ENCODE peak calls at places on chromosome 19, in eight cellular contexts. V, I, M, J, U, S, G and N are unnamed samples.

GRCh38 chr19:47124937-47125668 is 5.5 kb upstream of the SAE1 start:
- DNase-seq in V (peak), I (peak), M (peak), J (peak), U (peak), S (peak), G (peak), N (peak)

GRCh38 chr19:8361921-8362793 is 1.8 kb upstream of the ANGPTL4 start:
- DNase-seq in V (peak), I (peak), M (peak), J (no peak), U (no peak), S (no peak), G (peak), N (peak)

GRCh38 chr19:46821512-46822359 is 28.9 kb downstream of the AP2S1 start:
- DNase-seq in V (no peak), I (no peak), M (no peak), J (peak), U (no peak), S (peak), G (no peak), N (no peak)

GRCh38 chr19:1111641-1112253 is 8.0 kb downstream of the GPX4 start:
- DNase-seq in V (no peak), I (no peak), M (no peak), J (no peak), U (no peak), S (no peak), G (no peak), N (no peak)

GRCh38 chr19:51959791-51960190 is 26.8 kb downstream of the ZNF350 start:
- DNase-seq in V (no peak), I (no peak), M (no peak), J (no peak), U (no peak), S (no peak), G (no peak), N (no peak)

GRCh38 chr19:45103625-45104319 is 10.8 kb downstream of the PPP1R37 start:
- DNase-seq in V (no peak), I (no peak), M (no peak), J (no peak), U (no peak), S (peak), G (no peak), N (no peak)

GRCh38 chr19:8306235-8307054 is 1.7 kb downstream of the CD320 start:
- DNase-seq in V (no peak), I (no peak), M (no peak), J (no peak), U (no peak), S (no peak), G (no peak), N (no peak)

GRCh38 chr19:55336101-55336500 is 3.6 kb upstream of the KMT5C start:
- DNase-seq in V (no peak), I (peak), M (no peak), J (no peak), U (no peak), S (no peak), G (peak), N (no peak)

GRCh38 chr19:41945135-41945766 is 13.9 kb downstream of the RABAC1 start:
- DNase-seq in V (peak), I (no peak), M (no peak), J (peak), U (no peak), S (no peak), G (no peak), N (no peak)

GRCh38 chr19:33150852-33151518 is 19.1 kb downstream of the WDR88 start:
- DNase-seq in V (no peak), I (no peak), M (no peak), J (no peak), U (no peak), S (no peak), G (no peak), N (no peak)

GRCh38 chr19:55165952-55166529 is 372 bp downstream of the DNAAF3 start:
- DNase-seq in V (peak), I (peak), M (peak), J (peak), U (peak), S (peak), G (peak), N (peak)

GRCh38 chr19:33547676-33548075 is 26.1 kb upstream of the PEPD start:
- DNase-seq in V (no peak), I (no peak), M (no peak), J (no peak), U (no peak), S (no peak), G (no peak), N (no peak)

GRCh38 chr19:49551531-49551930 is 23.7 kb downstream of the RCN3 start:
- DNase-seq in V (no peak), I (no peak), M (no peak), J (no peak), U (no peak), S (no peak), G (no peak), N (no peak)

GRCh38 chr19:40612831-40613668 is 11.9 kb downstream of the LTBP4 start:
- DNase-seq in V (peak), I (peak), M (peak), J (peak), U (peak), S (peak), G (no peak), N (no peak)

GRCh38 chr19:32649751-32650150 is 25.2 kb downstream of the ANKRD27 start:
- DNase-seq in V (no peak), I (no peak), M (no peak), J (no peak), U (no peak), S (no peak), G (no peak), N (no peak)

GRCh38 chr19:54229146-54229545 is 6.3 kb upstream of the LILRB3 start:
- DNase-seq in V (no peak), I (no peak), M (no peak), J (no peak), U (no peak), S (no peak), G (no peak), N (no peak)

GRCh38 chr19:58305932-58306323 is 751 bp downstream of the ERVK3-1 start:
- DNase-seq in V (peak), I (no peak), M (peak), J (no peak), U (no peak), S (no peak), G (peak), N (no peak)

GRCh38 chr19:33649919-33650305 is 28.2 kb downstream of the CHST8 start:
- DNase-seq in V (peak), I (no peak), M (no peak), J (no peak), U (no peak), S (no peak), G (no peak), N (no peak)

GRCh38 chr19:14139944-14140343 is 3.6 kb upstream of the ASF1B start:
- DNase-seq in V (no peak), I (no peak), M (no peak), J (no peak), U (no peak), S (peak), G (no peak), N (no peak)

GRCh38 chr19:39848392-39848791 is 2.2 kb upstream of the FBL start:
- DNase-seq in V (no peak), I (no peak), M (no peak), J (no peak), U (no peak), S (no peak), G (no peak), N (no peak)

GRCh38 chr19:12913871-12914690 is 5.0 kb downstream of the SYCE2 start:
- DNase-seq in V (peak), I (peak), M (no peak), J (peak), U (no peak), S (peak), G (no peak), N (no peak)

GRCh38 chr19:4227771-4228170 is 1.6 kb upstream of the EBI3 start:
- DNase-seq in V (no peak), I (no peak), M (no peak), J (no peak), U (no peak), S (no peak), G (no peak), N (no peak)
- H3K4me2 ChIP-seq in V (no peak), I (no peak), M (no peak), J (no peak), U (no peak), S (no peak), G (no peak), N (no peak)

DNA sequence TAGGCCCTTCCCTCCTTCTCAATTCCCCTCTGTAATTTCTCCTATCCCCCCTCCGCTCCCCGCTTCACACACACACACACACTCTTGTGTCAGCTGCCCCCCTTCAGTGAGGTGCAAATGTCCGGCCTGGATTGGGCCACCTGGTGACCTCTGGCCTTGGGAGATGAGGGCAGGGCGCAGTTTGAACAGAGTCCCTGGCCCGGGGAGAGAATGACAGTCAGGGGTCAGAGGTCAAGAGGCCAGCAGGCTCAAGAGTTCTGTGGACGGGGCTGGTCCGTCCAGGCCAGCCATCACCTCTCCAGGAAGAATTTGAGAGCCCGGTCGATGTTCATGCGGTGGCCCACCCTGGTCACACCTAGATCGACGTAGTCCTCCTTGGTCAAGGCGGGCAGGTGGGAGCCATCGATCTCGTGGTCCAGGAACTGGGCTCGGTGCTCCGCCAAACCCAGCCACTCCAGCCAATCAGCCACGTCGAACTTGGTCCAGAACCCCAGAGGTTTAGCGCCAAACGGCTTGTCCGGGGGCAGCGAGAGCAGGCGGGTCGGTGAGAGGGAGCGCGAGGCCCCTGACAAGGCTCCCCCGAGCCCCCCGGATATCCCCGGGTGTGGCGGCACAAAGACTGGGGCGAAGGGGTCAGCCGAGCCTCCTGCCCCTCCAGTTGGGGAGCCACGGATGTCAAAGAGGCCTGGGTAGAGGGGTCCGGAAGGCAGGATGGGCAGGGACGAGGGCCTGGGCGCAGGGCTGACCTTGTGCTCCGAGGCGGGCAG is 12.6 kb downstream of the C19orf81 start:
- DNase-seq in V (no peak), I (no peak), M (no peak), J (no peak), U (no peak), S (no peak), G (no peak), N (no peak)
- H3K4me2 ChIP-seq in V (no peak), I (no peak), M (no peak), J (no peak), U (no peak), S (no peak), G (no peak), N (no peak)

DNA sequence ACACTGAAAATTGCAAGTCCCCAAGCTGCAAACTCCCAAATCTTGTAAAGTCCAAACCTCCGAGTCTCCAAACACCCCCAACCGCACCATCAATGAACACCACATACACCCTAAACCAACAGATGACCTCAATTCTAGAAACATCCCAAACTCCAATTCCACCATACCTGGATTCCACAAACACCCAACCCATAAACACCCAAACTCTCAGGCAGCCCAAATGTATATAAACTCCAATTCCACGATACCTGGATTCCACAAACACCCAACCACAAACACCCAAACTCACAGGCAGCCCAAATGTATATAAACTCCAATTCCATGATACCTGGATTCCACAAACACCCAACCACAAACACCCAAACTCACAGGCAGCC is 470 bp downstream of the C3 start:
- DNase-seq in V (no peak), I (no peak), M (no peak), J (no peak), U (no peak), S (no peak), G (no peak), N (no peak)
- H3K4me2 ChIP-seq in V (no peak), I (no peak), M (peak), J (no peak), U (no peak), S (no peak), G (peak), N (no peak)

DNA sequence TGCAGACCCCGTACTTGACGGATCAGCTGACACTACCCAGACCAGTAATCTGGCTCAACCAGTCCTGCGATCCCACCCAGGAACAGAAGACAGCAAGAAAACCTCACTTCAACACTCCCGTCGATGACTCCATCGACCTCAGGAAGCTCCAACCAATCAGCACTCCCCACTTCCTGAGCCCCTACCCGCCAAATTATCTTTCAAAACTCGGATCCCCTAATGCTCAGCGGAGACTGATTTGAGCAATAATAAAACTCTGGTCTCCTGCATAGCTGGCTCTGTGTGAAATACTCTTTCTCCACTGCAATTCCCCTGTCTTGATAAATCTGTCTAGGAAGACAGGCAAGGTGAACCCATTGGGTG is 1.2 kb downstream of the LSM4 start:
- DNase-seq in V (no peak), I (no peak), M (no peak), J (peak), U (no peak), S (no peak), G (no peak), N (no peak)
- H3K4me2 ChIP-seq in V (peak), I (peak), M (peak), J (peak), U (peak), S (peak), G (peak), N (peak)

GRCh38 chr19:4066176-4066606 is 508 bp downstream of the ZBTB7A start:
- DNase-seq in V (no peak), I (no peak), M (no peak), J (no peak), U (no peak), S (no peak), G (no peak), N (no peak)

GRCh38 chr19:4069331-4069959 is 2.7 kb upstream of the ZBTB7A start:
- DNase-seq in V (no peak), I (no peak), M (no peak), J (peak), U (peak), S (no peak), G (no peak), N (no peak)

GRCh38 chr19:4066682-4067395 is at the start of gene ZBTB7A:
- DNase-seq in V (peak), I (peak), M (peak), J (peak), U (peak), S (peak), G (peak), N (peak)

GRCh38 chr19:4068058-4068966 is 1.6 kb upstream of the ZBTB7A start:
- DNase-seq in V (no peak), I (no peak), M (no peak), J (peak), U (no peak), S (no peak), G (no peak), N (no peak)

GRCh38 chr19:4067396-4068057 is 828 bp upstream of the ZBTB7A start:
- DNase-seq in V (no peak), I (no peak), M (no peak), J (peak), U (no peak), S (peak), G (no peak), N (no peak)
- H3K4me2 ChIP-seq in V (peak), I (peak), M (peak), J (peak), U (peak), S (peak), G (peak), N (peak)

GRCh38 chr19:2186071-2186846 is 22.5 kb downstream of the DOT1L start:
- DNase-seq in V (no peak), I (peak), M (no peak), J (no peak), U (no peak), S (peak), G (no peak), N (no peak)
- H3K4me2 ChIP-seq in V (no peak), I (peak), M (no peak), J (no peak), U (no peak), S (no peak), G (no peak), N (no peak)

GRCh38 chr19:38711726-38712153 is 32.5 kb downstream of the CAPN12 start:
- DNase-seq in V (no peak), I (peak), M (no peak), J (no peak), U (no peak), S (no peak), G (peak), N (no peak)
- H3K4me2 ChIP-seq in V (no peak), I (no peak), M (no peak), J (no peak), U (no peak), S (no peak), G (no peak), N (no peak)

DNA sequence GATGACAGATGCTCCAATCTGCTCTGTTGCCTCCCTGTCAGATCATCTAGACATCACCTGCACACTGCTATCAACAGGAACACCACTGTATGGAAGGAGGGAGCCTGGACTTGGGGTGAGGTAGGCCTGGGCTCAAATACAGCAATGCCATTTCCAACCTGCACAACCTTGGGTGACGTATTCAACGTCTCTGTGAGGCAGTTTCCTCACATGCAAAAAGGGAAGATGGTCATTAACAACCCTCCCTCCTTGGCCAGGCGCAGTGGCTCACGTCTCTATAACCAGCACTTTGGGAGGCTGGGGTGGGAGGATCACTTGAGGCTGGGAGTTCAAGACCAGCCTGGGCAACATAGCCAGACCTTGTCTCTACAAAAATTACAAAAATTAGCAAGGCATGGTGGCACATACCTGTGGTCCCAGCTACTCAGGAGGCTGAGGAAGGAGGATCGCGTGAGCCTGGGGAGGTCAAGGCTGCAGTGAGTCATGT is 13.1 kb downstream of the XRCC1 start:
- DNase-seq in V (no peak), I (no peak), M (no peak), J (no peak), U (no peak), S (no peak), G (no peak), N (no peak)
- H3K4me2 ChIP-seq in V (no peak), I (no peak), M (no peak), J (no peak), U (no peak), S (no peak), G (no peak), N (peak)

GRCh38 chr19:15249912-15250634 is 17.8 kb upstream of the EPHX3 start:
- DNase-seq in V (no peak), I (peak), M (no peak), J (no peak), U (no peak), S (peak), G (peak), N (no peak)
- H3K4me2 ChIP-seq in V (no peak), I (peak), M (peak), J (no peak), U (no peak), S (no peak), G (peak), N (no peak)

DNA sequence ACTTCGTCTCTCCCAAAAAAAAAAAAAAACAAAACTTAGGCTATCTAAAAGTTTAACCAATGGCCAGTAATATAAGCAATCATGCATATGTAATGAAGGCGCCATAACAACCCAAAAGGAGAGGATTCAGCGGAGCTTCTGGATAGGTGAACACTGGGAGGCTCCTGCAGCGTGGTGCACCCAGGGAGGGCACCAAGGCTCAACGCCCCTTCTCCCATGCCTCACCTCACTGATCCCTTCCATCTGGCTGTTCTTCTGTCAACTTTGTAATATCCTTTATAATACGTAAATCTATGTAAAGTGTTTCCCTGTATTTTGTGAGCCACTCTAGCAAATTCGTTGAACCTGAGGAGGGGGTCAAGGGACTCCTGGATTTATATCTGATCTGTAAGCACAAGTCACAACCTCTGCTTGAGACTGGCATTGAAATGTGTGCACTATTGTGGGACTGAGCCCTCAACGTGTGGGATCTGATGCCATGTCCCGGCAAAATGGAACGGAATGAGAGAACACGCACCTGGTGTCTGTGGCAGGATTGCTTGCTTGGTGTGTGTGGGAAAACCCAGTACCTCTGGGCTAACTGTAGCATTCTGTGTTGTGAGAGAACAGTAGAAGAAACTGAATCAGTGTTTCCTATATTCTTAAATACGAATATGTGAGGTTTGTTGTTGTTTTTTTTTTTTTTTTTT is 520 bp upstream of the ZNF665 start:
- DNase-seq in V (no peak), I (no peak), M (no peak), J (no peak), U (no peak), S (no peak), G (no peak), N (no peak)
- H3K4me2 ChIP-seq in V (no peak), I (peak), M (no peak), J (peak), U (peak), S (peak), G (peak), N (no peak)